ENCODE peak calls at places on chromosomes 16 and 17, in four cellular contexts. One of them, this sample, is unnamed.

GRCh38 chr17:80649672-80650338 is 105.2 kb downstream of the RPTOR start:
- DNase-seq in fibroblast of lung: peak; percentile 88
- DNase-seq in neural progenitor cell: peak; percentile 79
- DNase-seq in GM23248: peak; percentile 99
- DNase-seq in this sample: no peak

GRCh38 chr16:86180780-86181179 is 281.8 kb downstream of the IRF8 start:
- DNase-seq in fibroblast of lung: no peak
- DNase-seq in neural progenitor cell: no peak
- DNase-seq in GM23248: no peak
- DNase-seq in this sample: no peak

GRCh38 chr17:4833941-4834501 is 881 bp downstream of the MINK1 start:
- DNase-seq in fibroblast of lung: peak; percentile 52
- DNase-seq in neural progenitor cell: peak; percentile 15
- DNase-seq in GM23248: peak; percentile 61
- DNase-seq in this sample: peak; percentile 60

GRCh38 chr17:20073056-20073979 is 64.2 kb downstream of the SPECC1 start:
- DNase-seq in fibroblast of lung: peak; percentile 52
- DNase-seq in neural progenitor cell: no peak
- DNase-seq in GM23248: no peak
- DNase-seq in this sample: peak; percentile 36

GRCh38 chr17:81991684-81992513 is 14.5 kb downstream of the ASPSCR1 start:
- DNase-seq in fibroblast of lung: peak; percentile 56
- DNase-seq in neural progenitor cell: peak; percentile 66
- DNase-seq in GM23248: peak; percentile 89
- DNase-seq in this sample: peak; percentile 92

GRCh38 chr17:57747221-57748017 is 2.3 kb upstream of the CCDC182 start:
- DNase-seq in fibroblast of lung: peak; percentile 57
- DNase-seq in neural progenitor cell: peak; percentile 73
- DNase-seq in GM23248: peak; percentile 74
- DNase-seq in this sample: peak; percentile 23

GRCh38 chr16:25224731-25225319 is 8.1 kb downstream of the AQP8 start:
- DNase-seq in fibroblast of lung: no peak
- DNase-seq in neural progenitor cell: no peak
- DNase-seq in GM23248: no peak
- DNase-seq in this sample: no peak

GRCh38 chr17:62998665-62999393 is 32.8 kb downstream of the TANC2 start:
- DNase-seq in fibroblast of lung: peak; percentile 48
- DNase-seq in neural progenitor cell: no peak
- DNase-seq in GM23248: no peak
- DNase-seq in this sample: no peak

GRCh38 chr16:77541131-77541530 is 106.3 kb upstream of the ADAMTS18 start:
- DNase-seq in fibroblast of lung: no peak
- DNase-seq in neural progenitor cell: no peak
- DNase-seq in GM23248: no peak
- DNase-seq in this sample: no peak

GRCh38 chr17:38451840-38452529 is 23.7 kb downstream of the ARHGAP23 start:
- DNase-seq in fibroblast of lung: peak; percentile 95
- DNase-seq in neural progenitor cell: peak; percentile 65
- DNase-seq in GM23248: peak; percentile 93
- DNase-seq in this sample: no peak

GRCh38 chr16:74922150-74923138 is 62.5 kb downstream of the WDR59 start:
- DNase-seq in fibroblast of lung: peak; percentile 83
- DNase-seq in neural progenitor cell: no peak
- DNase-seq in GM23248: no peak
- DNase-seq in this sample: no peak

GRCh38 chr16:2084688-2085625 is 37.2 kb downstream of the TSC2 start:
- DNase-seq in fibroblast of lung: no peak
- DNase-seq in neural progenitor cell: no peak
- DNase-seq in GM23248: no peak
- DNase-seq in this sample: no peak

GRCh38 chr17:50863221-50863843 is 2.8 kb downstream of the TOB1 start:
- DNase-seq in fibroblast of lung: no peak
- DNase-seq in neural progenitor cell: peak; percentile 69
- DNase-seq in GM23248: peak; percentile 59
- DNase-seq in this sample: peak; percentile 71

GRCh38 chr16:50067290-50067853 is 1.6 kb downstream of the HEATR3 start:
- DNase-seq in fibroblast of lung: peak; percentile 56
- DNase-seq in neural progenitor cell: peak; percentile 53
- DNase-seq in GM23248: peak; percentile 80
- DNase-seq in this sample: peak; percentile 24
- H3K4me1 ChIP-seq in fibroblast of lung: peaks cover 16% of the 10 kb centered on the region
- H3K4me1 ChIP-seq in neural progenitor cell: peaks cover 8% of the 10 kb centered on the region
- H3K4me1 ChIP-seq in GM23248: peaks cover 23% of the 10 kb centered on the region
- H3K4me1 ChIP-seq in this sample: peaks cover 5% of the 10 kb centered on the region

GRCh38 chr17:43587647-43588046 is 41.5 kb upstream of the ETV4 start:
- DNase-seq in fibroblast of lung: no peak
- DNase-seq in neural progenitor cell: no peak
- DNase-seq in GM23248: no peak
- DNase-seq in this sample: no peak

GRCh38 chr17:43588121-43588520 is 42.0 kb upstream of the ETV4 start:
- DNase-seq in fibroblast of lung: no peak
- DNase-seq in neural progenitor cell: no peak
- DNase-seq in GM23248: peak; percentile 24
- DNase-seq in this sample: no peak

GRCh38 chr17:43588664-43589435 is 42.7 kb upstream of the ETV4 start:
- DNase-seq in fibroblast of lung: no peak
- DNase-seq in neural progenitor cell: no peak
- DNase-seq in GM23248: no peak
- DNase-seq in this sample: no peak

GRCh38 chr17:43595466-43595865 is 49.3 kb upstream of the ETV4 start:
- DNase-seq in fibroblast of lung: no peak
- DNase-seq in neural progenitor cell: no peak
- DNase-seq in GM23248: no peak
- DNase-seq in this sample: no peak

DNA sequence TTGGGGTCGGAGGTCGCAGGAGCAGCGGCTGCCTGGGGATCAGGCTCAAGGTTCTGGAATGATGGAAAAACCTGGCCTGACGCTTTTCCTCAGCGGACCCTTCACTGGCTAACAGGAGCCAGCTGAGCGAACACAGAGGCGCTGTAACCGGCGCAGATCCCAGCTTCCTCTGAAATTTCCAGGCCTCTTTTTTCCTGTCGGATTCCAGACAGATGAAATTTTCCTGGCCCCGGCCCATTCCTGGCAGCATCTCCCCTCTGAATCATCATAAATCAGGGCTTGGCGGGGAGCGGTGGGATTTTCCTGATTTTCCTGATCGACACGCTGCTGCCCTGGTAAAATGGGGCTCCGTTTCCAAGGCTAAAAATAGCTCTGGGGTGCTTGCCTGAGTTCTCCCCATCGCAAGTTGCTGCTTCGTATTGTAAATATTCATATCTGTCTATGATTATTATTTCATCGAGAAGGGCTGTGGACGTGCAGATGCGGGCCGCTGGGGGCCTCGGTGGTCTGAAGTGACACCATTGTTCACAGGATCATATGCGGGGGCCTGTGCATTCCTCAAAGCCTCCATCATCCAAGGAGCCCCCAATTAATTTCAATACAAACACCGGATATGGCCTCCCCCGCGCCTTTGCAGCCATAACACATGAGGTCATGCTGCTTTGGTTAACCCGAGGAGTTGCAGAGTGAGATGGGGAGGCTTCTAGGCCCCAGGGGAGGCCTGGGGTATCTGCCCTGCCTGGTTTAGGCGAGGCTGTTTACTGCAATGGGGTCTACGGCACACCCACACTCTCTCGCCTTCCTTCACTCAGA is 45.8 kb upstream of the ETV4 start:
- DNase-seq in fibroblast of lung: peak; percentile 93
- DNase-seq in neural progenitor cell: peak; percentile 15
- DNase-seq in GM23248: peak; percentile 86
- DNase-seq in this sample: peak; percentile 62
- H3K9ac ChIP-seq in fibroblast of lung: peak overlapping the region; percentile 50
- H3K9ac ChIP-seq in neural progenitor cell: no peak overlapping the region
- H3K9ac ChIP-seq in GM23248: peak overlapping the region; percentile 64
- H3K9ac ChIP-seq in this sample: no peak overlapping the region

GRCh38 chr16:81652798-81653505 is 126.1 kb upstream of the PLCG2 start:
- DNase-seq in fibroblast of lung: no peak
- DNase-seq in neural progenitor cell: peak; percentile 68
- DNase-seq in GM23248: no peak
- DNase-seq in this sample: no peak
- H3K27ac ChIP-seq in fibroblast of lung: no peak overlapping the region
- H3K27ac ChIP-seq in neural progenitor cell: peak overlapping the region; percentile 72
- H3K27ac ChIP-seq in GM23248: no peak overlapping the region
- H3K27ac ChIP-seq in this sample: peak overlapping the region; percentile 53

GRCh38 chr17:40089085-40089895 is 11.1 kb downstream of the NR1D1 start:
- DNase-seq in fibroblast of lung: no peak
- DNase-seq in neural progenitor cell: no peak
- DNase-seq in GM23248: no peak
- DNase-seq in this sample: no peak

GRCh38 chr17:40087903-40088718 is 12.3 kb downstream of the NR1D1 start:
- DNase-seq in fibroblast of lung: no peak
- DNase-seq in neural progenitor cell: no peak
- DNase-seq in GM23248: no peak
- DNase-seq in this sample: no peak

GRCh38 chr17:40092581-40092980 is 7.8 kb downstream of the NR1D1 start:
- DNase-seq in fibroblast of lung: no peak
- DNase-seq in neural progenitor cell: no peak
- DNase-seq in GM23248: peak; percentile 53
- DNase-seq in this sample: no peak

GRCh38 chr17:40091691-40092397 is 8.5 kb downstream of the NR1D1 start:
- DNase-seq in fibroblast of lung: no peak
- DNase-seq in neural progenitor cell: no peak
- DNase-seq in GM23248: peak; percentile 48
- DNase-seq in this sample: no peak

GRCh38 chr17:40090234-40091111 is 9.9 kb downstream of the NR1D1 start:
- DNase-seq in fibroblast of lung: no peak
- DNase-seq in neural progenitor cell: no peak
- DNase-seq in GM23248: no peak
- DNase-seq in this sample: no peak
- H3K4me1 ChIP-seq in fibroblast of lung: peaks cover 7% of the 10 kb centered on the region
- H3K4me1 ChIP-seq in neural progenitor cell: peaks cover 7% of the 10 kb centered on the region
- H3K4me1 ChIP-seq in GM23248: peaks cover 23% of the 10 kb centered on the region
- H3K4me1 ChIP-seq in this sample: peaks cover 4% of the 10 kb centered on the region

GRCh38 chr16:20866792-20867191 is 33.4 kb downstream of the DCUN1D3 start:
- DNase-seq in fibroblast of lung: no peak
- DNase-seq in neural progenitor cell: no peak
- DNase-seq in GM23248: no peak
- DNase-seq in this sample: no peak
- H3K9ac ChIP-seq in fibroblast of lung: no peak overlapping the region
- H3K9ac ChIP-seq in neural progenitor cell: no peak overlapping the region
- H3K9ac ChIP-seq in GM23248: peak overlapping the region; percentile 82
- H3K9ac ChIP-seq in this sample: no peak overlapping the region

GRCh38 chr16:81482329-81483063 is 37.9 kb downstream of the CMIP start:
- DNase-seq in fibroblast of lung: no peak
- DNase-seq in neural progenitor cell: no peak
- DNase-seq in GM23248: no peak
- DNase-seq in this sample: no peak
- H3K27ac ChIP-seq in fibroblast of lung: no peak overlapping the region
- H3K27ac ChIP-seq in neural progenitor cell: no peak overlapping the region
- H3K27ac ChIP-seq in GM23248: no peak overlapping the region
- H3K27ac ChIP-seq in this sample: no peak overlapping the region

DNA sequence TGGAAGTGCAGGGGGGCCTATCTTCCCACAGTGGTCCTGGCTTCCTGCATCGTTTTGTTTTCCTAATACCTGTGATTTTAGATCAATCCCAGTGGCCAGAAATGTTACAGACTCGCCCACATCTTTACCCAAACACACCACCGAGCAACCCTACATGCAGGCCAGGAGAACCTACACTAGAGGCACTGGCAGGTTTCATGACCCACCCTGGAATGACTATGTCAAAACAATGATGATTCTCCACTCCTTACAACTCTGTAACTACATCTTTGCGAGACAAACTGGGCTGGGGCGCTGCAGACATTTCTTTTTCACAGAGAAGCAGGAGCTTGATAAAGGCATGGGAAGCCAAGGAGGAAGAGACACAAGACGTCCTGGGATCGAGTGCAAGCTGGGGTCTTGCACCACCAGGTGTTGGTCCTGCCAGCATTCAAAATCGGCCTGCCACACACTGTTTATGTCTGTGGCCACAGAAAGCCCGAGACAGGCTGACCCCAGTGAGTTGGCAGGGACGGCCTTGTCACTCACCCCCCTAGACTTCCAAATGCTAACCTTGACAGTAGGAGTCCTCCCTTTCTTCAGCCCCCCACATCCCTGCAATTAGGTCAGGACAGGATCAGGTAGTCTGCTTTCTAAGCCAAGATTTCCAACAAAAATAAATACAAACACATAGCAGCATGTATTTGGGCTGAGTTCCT is 32.4 kb downstream of the UBE2O start:
- DNase-seq in fibroblast of lung: no peak
- DNase-seq in neural progenitor cell: no peak
- DNase-seq in GM23248: no peak
- DNase-seq in this sample: no peak
- H3K4me1 ChIP-seq in fibroblast of lung: no peaks in the 10 kb centered on the region
- H3K4me1 ChIP-seq in neural progenitor cell: no peaks in the 10 kb centered on the region
- H3K4me1 ChIP-seq in GM23248: no peaks in the 10 kb centered on the region
- H3K4me1 ChIP-seq in this sample: no peaks in the 10 kb centered on the region

GRCh38 chr16:65116818-65117430 is 4.9 kb downstream of the CDH11 start:
- DNase-seq in fibroblast of lung: peak; percentile 77
- DNase-seq in neural progenitor cell: peak; percentile 33
- DNase-seq in GM23248: peak; percentile 60
- DNase-seq in this sample: no peak

GRCh38 chr16:65116216-65116615 is 5.6 kb downstream of the CDH11 start:
- DNase-seq in fibroblast of lung: no peak
- DNase-seq in neural progenitor cell: no peak
- DNase-seq in GM23248: no peak
- DNase-seq in this sample: no peak

GRCh38 chr16:65118866-65119265 is 3.0 kb downstream of the CDH11 start:
- DNase-seq in fibroblast of lung: peak; percentile 37
- DNase-seq in neural progenitor cell: no peak
- DNase-seq in GM23248: peak; percentile 27
- DNase-seq in this sample: no peak

GRCh38 chr16:65119905-65120341 is 1.9 kb downstream of the CDH11 start:
- DNase-seq in fibroblast of lung: peak; percentile 87
- DNase-seq in neural progenitor cell: peak; percentile 62
- DNase-seq in GM23248: peak; percentile 74
- DNase-seq in this sample: no peak

DNA sequence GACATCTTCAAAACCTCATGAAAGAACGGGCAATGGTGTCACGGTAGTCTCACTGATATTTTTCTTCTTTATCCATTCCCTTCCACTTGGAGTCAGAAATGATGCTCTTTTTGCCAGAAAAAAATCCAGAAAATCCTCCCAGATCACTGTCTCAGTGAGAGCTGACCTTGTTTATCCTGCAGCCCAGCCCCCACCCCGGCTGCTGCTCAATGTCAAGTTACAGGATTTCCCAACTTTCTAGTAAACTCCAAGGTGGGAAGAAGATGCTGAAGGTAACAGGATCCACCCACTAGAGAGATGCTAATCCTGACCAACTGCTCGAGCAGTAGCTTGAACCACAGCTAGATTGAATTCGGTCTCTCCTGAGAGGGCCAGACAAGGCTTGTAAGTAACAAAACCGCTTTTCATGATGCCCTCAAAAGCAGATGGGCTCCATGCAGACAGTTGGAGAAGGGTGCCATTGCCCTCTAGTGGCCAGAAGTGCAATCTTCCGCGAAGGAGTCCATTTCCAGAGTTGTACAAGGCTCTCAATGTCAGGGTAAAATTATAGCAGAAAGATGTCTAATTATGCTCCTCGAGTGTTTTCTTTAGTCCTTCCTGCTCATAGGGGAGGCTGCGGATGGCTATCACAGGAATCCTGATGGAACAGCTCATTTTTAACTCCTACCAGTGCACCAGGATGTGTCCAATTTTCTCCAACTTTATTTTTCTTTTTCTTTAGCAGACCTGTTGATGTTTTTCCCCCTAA is 4.0 kb downstream of the CDH11 start:
- DNase-seq in fibroblast of lung: peak; percentile 85
- DNase-seq in neural progenitor cell: peak; percentile 86
- DNase-seq in GM23248: peak; percentile 89
- DNase-seq in this sample: peak; percentile 73
- H3K9ac ChIP-seq in fibroblast of lung: no peak overlapping the region
- H3K9ac ChIP-seq in neural progenitor cell: no peak overlapping the region
- H3K9ac ChIP-seq in GM23248: peak overlapping the region; percentile 92
- H3K9ac ChIP-seq in this sample: no peak overlapping the region

This sample was measured in colonic mucosa.